ENCODE peak calls at places on chromosomes 4 and X, in nine cellular contexts. K is activated CD4-positive, alpha-beta memory T cell treated with anti-CD3 and anti-CD28 coated beads for 36 hours; E is iris pigment epithelial cell; V is HFF-Myc; A is frontal cortex; R is H1; S is right lobe of liver; Q is activated CD8-positive, alpha-beta memory T cell treated with anti-CD3 and anti-CD28 coated beads, Interleukin-2, amount 50 U/mL, for 48 hours; W is HT1080. D is an unnamed sample.

GRCh38 chrX:103779156-103779555 is 2.5 kb downstream of the PLP1 start:
- DNase-seq in K (no peak), E (peak), V (no peak), A (no peak), R (no peak), S (no peak), Q (no peak), W (no peak), D (no peak)

GRCh38 chrX:24023972-24024664 is 2.9 kb downstream of the KLHL15 start:
- DNase-seq in K (no peak), E (peak), V (no peak), A (no peak), R (no peak), S (no peak), Q (no peak), W (peak), D (no peak)

GRCh38 chr4:149072359-149072758 is 630.1 kb upstream of the NR3C2 start:
- DNase-seq in K (no peak), E (no peak), V (no peak), A (no peak), R (no peak), S (no peak), Q (no peak), W (no peak), D (no peak)

GRCh38 chrX:120144178-120144844 is 14.1 kb upstream of the RHOXF2 start:
- DNase-seq in K (peak), E (no peak), V (no peak), A (no peak), R (no peak), S (no peak), Q (no peak), W (no peak), D (peak)

GRCh38 chrX:15072880-15073279 is 197.0 kb downstream of the ASB9 start:
- DNase-seq in K (no peak), E (no peak), V (no peak), A (no peak), R (no peak), S (no peak), Q (no peak), W (no peak), D (no peak)

GRCh38 chr4:26459756-26460530 is 30.3 kb downstream of the CCKAR start:
- DNase-seq in K (no peak), E (peak), V (no peak), A (no peak), R (no peak), S (no peak), Q (no peak), W (no peak), D (no peak)

GRCh38 chr4:153785830-153786721 is 2.8 kb downstream of the SFRP2 start:
- DNase-seq in K (no peak), E (no peak), V (no peak), A (no peak), R (no peak), S (no peak), Q (no peak), W (peak), D (no peak)

GRCh38 chrX:106698693-106699092 is 27.8 kb upstream of the RNF128 start:
- DNase-seq in K (no peak), E (peak), V (peak), A (no peak), R (no peak), S (no peak), Q (no peak), W (peak), D (no peak)

GRCh38 chr4:10099521-10100325 is 16.9 kb downstream of the WDR1 start:
- DNase-seq in K (peak), E (no peak), V (no peak), A (no peak), R (no peak), S (no peak), Q (no peak), W (no peak), D (no peak)

GRCh38 chr4:67020079-67020807 is 525.1 kb downstream of the CENPC start:
- DNase-seq in K (no peak), E (peak), V (no peak), A (no peak), R (no peak), S (no peak), Q (no peak), W (peak), D (no peak)

GRCh38 chrX:124421898-124422622 is 75.7 kb downstream of the SH2D1A start:
- DNase-seq in K (no peak), E (peak), V (no peak), A (no peak), R (no peak), S (no peak), Q (no peak), W (peak), D (no peak)

GRCh38 chr4:121696641-121697461 is at the start of gene ANXA5:
- DNase-seq in K (peak), E (peak), V (no peak), A (peak), R (no peak), S (peak), Q (peak), W (peak), D (peak)

GRCh38 chrX:9853307-9853706 is 67.1 kb downstream of the SHROOM2 start:
- DNase-seq in K (no peak), E (no peak), V (no peak), A (no peak), R (no peak), S (no peak), Q (no peak), W (no peak), D (no peak)

GRCh38 chr4:186831574-186831973 is 107.9 kb upstream of the FAT1 start:
- DNase-seq in K (no peak), E (no peak), V (no peak), A (no peak), R (no peak), S (no peak), Q (no peak), W (peak), D (no peak)

GRCh38 chrX:55056820-55057690 is 17.8 kb upstream of the PAGE2B start:
- DNase-seq in K (peak), E (peak), V (no peak), A (no peak), R (no peak), S (no peak), Q (no peak), W (no peak), D (no peak)

GRCh38 chr4:40395908-40396806 is 61.0 kb downstream of the CHRNA9 start:
- DNase-seq in K (no peak), E (peak), V (no peak), A (no peak), R (no peak), S (peak), Q (no peak), W (peak), D (no peak)

GRCh38 chr4:134691915-134692314 is 490.3 kb upstream of the PABPC4L start:
- DNase-seq in K (no peak), E (peak), V (no peak), A (no peak), R (no peak), S (no peak), Q (no peak), W (peak), D (no peak)

GRCh38 chr4:54423066-54423465 is 194.0 kb downstream of the PDGFRA start:
- DNase-seq in K (no peak), E (peak), V (no peak), A (no peak), R (no peak), S (no peak), Q (no peak), W (peak), D (no peak)

GRCh38 chr4:99790796-99791617 is 25.6 kb upstream of the DAPP1 start:
- DNase-seq in K (no peak), E (peak), V (no peak), A (no peak), R (no peak), S (no peak), Q (no peak), W (peak), D (peak)

D was measured in NCI-H1930.